ENCODE peak calls at places on chromosomes 11 and 22, in eight cellular contexts. One of them, this sample, is unnamed.

GRCh38 chr11:95521862-95522261 is 267.7 kb downstream of the FAM76B start:
- DNase-seq in fibroblast of pulmonary artery: no peak
- DNase-seq in AG08395: no peak
- DNase-seq in amniotic stem cell: no peak
- DNase-seq in tibial nerve: no peak
- DNase-seq in cardiac muscle cell: no peak
- DNase-seq in CD4-positive, alpha-beta T cell: no peak
- DNase-seq in Kasumi-1: no peak
- DNase-seq in this sample: no peak

GRCh38 chr11:57425565-57426438 is 1.1 kb downstream of the SLC43A3 start:
- DNase-seq in fibroblast of pulmonary artery: peak; percentile 28
- DNase-seq in AG08395: peak; percentile 55
- DNase-seq in amniotic stem cell: no peak
- DNase-seq in tibial nerve: peak; percentile 59
- DNase-seq in cardiac muscle cell: no peak
- DNase-seq in CD4-positive, alpha-beta T cell: no peak
- DNase-seq in Kasumi-1: no peak
- DNase-seq in this sample: no peak

GRCh38 chr11:123054301-123055065 is 7.5 kb downstream of the HSPA8 start:
- DNase-seq in fibroblast of pulmonary artery: peak; percentile 83
- DNase-seq in AG08395: peak; percentile 81
- DNase-seq in amniotic stem cell: peak; percentile 73
- DNase-seq in tibial nerve: peak; percentile 37
- DNase-seq in cardiac muscle cell: peak; percentile 93
- DNase-seq in CD4-positive, alpha-beta T cell: no peak
- DNase-seq in Kasumi-1: peak; percentile 90
- DNase-seq in this sample: no peak

GRCh38 chr11:10584071-10584501 is 15.6 kb upstream of the LYVE1 start:
- DNase-seq in fibroblast of pulmonary artery: peak; percentile 93
- DNase-seq in AG08395: no peak
- DNase-seq in amniotic stem cell: no peak
- DNase-seq in tibial nerve: no peak
- DNase-seq in cardiac muscle cell: no peak
- DNase-seq in CD4-positive, alpha-beta T cell: no peak
- DNase-seq in Kasumi-1: peak; percentile 13
- DNase-seq in this sample: no peak

GRCh38 chr11:43736502-43737193 is 56.1 kb downstream of the HSD17B12 start:
- DNase-seq in fibroblast of pulmonary artery: peak; percentile 65
- DNase-seq in AG08395: peak; percentile 28
- DNase-seq in amniotic stem cell: peak; percentile 16
- DNase-seq in tibial nerve: no peak
- DNase-seq in cardiac muscle cell: peak; percentile 67
- DNase-seq in CD4-positive, alpha-beta T cell: no peak
- DNase-seq in Kasumi-1: peak; percentile 78
- DNase-seq in this sample: no peak

GRCh38 chr22:49136041-49136815 is 691.4 kb downstream of the BRD1 start:
- DNase-seq in fibroblast of pulmonary artery: no peak
- DNase-seq in AG08395: no peak
- DNase-seq in amniotic stem cell: no peak
- DNase-seq in tibial nerve: no peak
- DNase-seq in cardiac muscle cell: no peak
- DNase-seq in CD4-positive, alpha-beta T cell: no peak
- DNase-seq in Kasumi-1: no peak
- DNase-seq in this sample: no peak

GRCh38 chr11:118530180-118530682 is 761 bp upstream of the TMEM25 start:
- DNase-seq in fibroblast of pulmonary artery: peak; percentile 6
- DNase-seq in AG08395: no peak
- DNase-seq in amniotic stem cell: no peak
- DNase-seq in tibial nerve: no peak
- DNase-seq in cardiac muscle cell: no peak
- DNase-seq in CD4-positive, alpha-beta T cell: no peak
- DNase-seq in Kasumi-1: no peak
- DNase-seq in this sample: no peak

GRCh38 chr11:60345489-60345888 is 18.4 kb downstream of the MS4A6E start:
- DNase-seq in fibroblast of pulmonary artery: no peak
- DNase-seq in AG08395: no peak
- DNase-seq in amniotic stem cell: no peak
- DNase-seq in tibial nerve: no peak
- DNase-seq in cardiac muscle cell: peak; percentile 57
- DNase-seq in CD4-positive, alpha-beta T cell: no peak
- DNase-seq in Kasumi-1: peak; percentile 39
- DNase-seq in this sample: no peak

GRCh38 chr11:14967581-14968214 is 4.5 kb downstream of the CALCA start:
- DNase-seq in fibroblast of pulmonary artery: no peak
- DNase-seq in AG08395: no peak
- DNase-seq in amniotic stem cell: no peak
- DNase-seq in tibial nerve: no peak
- DNase-seq in cardiac muscle cell: no peak
- DNase-seq in CD4-positive, alpha-beta T cell: no peak
- DNase-seq in Kasumi-1: no peak
- DNase-seq in this sample: no peak

GRCh38 chr11:62805044-62805892 is at the start of gene NXF1:
- DNase-seq in fibroblast of pulmonary artery: peak; percentile 96
- DNase-seq in AG08395: peak; percentile 99
- DNase-seq in amniotic stem cell: peak; percentile 77
- DNase-seq in tibial nerve: peak; percentile 94
- DNase-seq in cardiac muscle cell: peak; percentile 97
- DNase-seq in CD4-positive, alpha-beta T cell: peak; percentile 88
- DNase-seq in Kasumi-1: peak; percentile 88
- DNase-seq in this sample: peak; percentile 64

GRCh38 chr11:118202599-118203422 is 22.0 kb downstream of the JAML start:
- DNase-seq in fibroblast of pulmonary artery: no peak
- DNase-seq in AG08395: no peak
- DNase-seq in amniotic stem cell: no peak
- DNase-seq in tibial nerve: no peak
- DNase-seq in cardiac muscle cell: no peak
- DNase-seq in CD4-positive, alpha-beta T cell: peak; percentile 65
- DNase-seq in Kasumi-1: no peak
- DNase-seq in this sample: no peak

GRCh38 chr22:40396882-40397281 is 26.5 kb downstream of the SGSM3 start:
- DNase-seq in fibroblast of pulmonary artery: peak; percentile 91
- DNase-seq in AG08395: peak; percentile 75
- DNase-seq in amniotic stem cell: peak; percentile 24
- DNase-seq in tibial nerve: no peak
- DNase-seq in cardiac muscle cell: no peak
- DNase-seq in CD4-positive, alpha-beta T cell: no peak
- DNase-seq in Kasumi-1: no peak
- DNase-seq in this sample: no peak

GRCh38 chr22:45574069-45574703 is 71.5 kb downstream of the FBLN1 start:
- DNase-seq in fibroblast of pulmonary artery: no peak
- DNase-seq in AG08395: no peak
- DNase-seq in amniotic stem cell: no peak
- DNase-seq in tibial nerve: no peak
- DNase-seq in cardiac muscle cell: no peak
- DNase-seq in CD4-positive, alpha-beta T cell: no peak
- DNase-seq in Kasumi-1: peak; percentile 16
- DNase-seq in this sample: no peak

GRCh38 chr11:13277719-13278619 is at the start of gene BMAL1:
- DNase-seq in fibroblast of pulmonary artery: peak; percentile 23
- DNase-seq in AG08395: peak; percentile 24
- DNase-seq in amniotic stem cell: no peak
- DNase-seq in tibial nerve: no peak
- DNase-seq in cardiac muscle cell: no peak
- DNase-seq in CD4-positive, alpha-beta T cell: peak; percentile 48
- DNase-seq in Kasumi-1: no peak
- DNase-seq in this sample: no peak

GRCh38 chr22:39253427-39254070 is 8.8 kb upstream of the PDGFB start:
- DNase-seq in fibroblast of pulmonary artery: peak; percentile 72
- DNase-seq in AG08395: peak; percentile 82
- DNase-seq in amniotic stem cell: peak; percentile 61
- DNase-seq in tibial nerve: peak; percentile 45
- DNase-seq in cardiac muscle cell: peak; percentile 88
- DNase-seq in CD4-positive, alpha-beta T cell: no peak
- DNase-seq in Kasumi-1: no peak
- DNase-seq in this sample: peak; percentile 45

GRCh38 chr11:17036666-17037658 is 22.7 kb upstream of the PLEKHA7 start:
- DNase-seq in fibroblast of pulmonary artery: no peak
- DNase-seq in AG08395: no peak
- DNase-seq in amniotic stem cell: no peak
- DNase-seq in tibial nerve: no peak
- DNase-seq in cardiac muscle cell: peak; percentile 7
- DNase-seq in CD4-positive, alpha-beta T cell: no peak
- DNase-seq in Kasumi-1: no peak
- DNase-seq in this sample: no peak

GRCh38 chr11:84437129-84438123 is 1151.3 kb upstream of the CCDC90B start:
- DNase-seq in fibroblast of pulmonary artery: no peak
- DNase-seq in AG08395: no peak
- DNase-seq in amniotic stem cell: no peak
- DNase-seq in tibial nerve: no peak
- DNase-seq in cardiac muscle cell: peak; percentile 53
- DNase-seq in CD4-positive, alpha-beta T cell: no peak
- DNase-seq in Kasumi-1: no peak
- DNase-seq in this sample: no peak

GRCh38 chr11:119808431-119809185 is 79.6 kb upstream of the NECTIN1 start:
- DNase-seq in fibroblast of pulmonary artery: no peak
- DNase-seq in AG08395: no peak
- DNase-seq in amniotic stem cell: no peak
- DNase-seq in tibial nerve: no peak
- DNase-seq in cardiac muscle cell: no peak
- DNase-seq in CD4-positive, alpha-beta T cell: no peak
- DNase-seq in Kasumi-1: no peak
- DNase-seq in this sample: no peak

GRCh38 chr22:24002849-24003248 is 2.4 kb downstream of the GSTT4 start:
- DNase-seq in fibroblast of pulmonary artery: no peak
- DNase-seq in AG08395: no peak
- DNase-seq in amniotic stem cell: no peak
- DNase-seq in tibial nerve: no peak
- DNase-seq in cardiac muscle cell: no peak
- DNase-seq in CD4-positive, alpha-beta T cell: no peak
- DNase-seq in Kasumi-1: no peak
- DNase-seq in this sample: no peak

GRCh38 chr22:41417622-41418390 is 28.8 kb downstream of the TOB2 start:
- DNase-seq in fibroblast of pulmonary artery: peak; percentile 37
- DNase-seq in AG08395: peak; percentile 46
- DNase-seq in amniotic stem cell: no peak
- DNase-seq in tibial nerve: peak; percentile 67
- DNase-seq in cardiac muscle cell: no peak
- DNase-seq in CD4-positive, alpha-beta T cell: no peak
- DNase-seq in Kasumi-1: no peak
- DNase-seq in this sample: no peak

GRCh38 chr11:34988294-34989255 is 72.2 kb downstream of the PDHX start:
- DNase-seq in fibroblast of pulmonary artery: no peak
- DNase-seq in AG08395: peak; percentile 48
- DNase-seq in amniotic stem cell: no peak
- DNase-seq in tibial nerve: no peak
- DNase-seq in cardiac muscle cell: no peak
- DNase-seq in CD4-positive, alpha-beta T cell: no peak
- DNase-seq in Kasumi-1: peak; percentile 35
- DNase-seq in this sample: no peak

GRCh38 chr11:45872513-45873356 is 12.7 kb upstream of the MAPK8IP1 start:
- DNase-seq in fibroblast of pulmonary artery: peak; percentile 81
- DNase-seq in AG08395: peak; percentile 86
- DNase-seq in amniotic stem cell: peak; percentile 70
- DNase-seq in tibial nerve: no peak
- DNase-seq in cardiac muscle cell: peak; percentile 83
- DNase-seq in CD4-positive, alpha-beta T cell: no peak
- DNase-seq in Kasumi-1: peak; percentile 45
- DNase-seq in this sample: no peak

GRCh38 chr11:45423475-45424081 is 137.4 kb upstream of the SYT13 start:
- DNase-seq in fibroblast of pulmonary artery: no peak
- DNase-seq in AG08395: no peak
- DNase-seq in amniotic stem cell: no peak
- DNase-seq in tibial nerve: no peak
- DNase-seq in cardiac muscle cell: no peak
- DNase-seq in CD4-positive, alpha-beta T cell: no peak
- DNase-seq in Kasumi-1: no peak
- DNase-seq in this sample: no peak

GRCh38 chr11:109606256-109606655 is 184.3 kb downstream of the C11orf87 start:
- DNase-seq in fibroblast of pulmonary artery: no peak
- DNase-seq in AG08395: no peak
- DNase-seq in amniotic stem cell: no peak
- DNase-seq in tibial nerve: no peak
- DNase-seq in cardiac muscle cell: no peak
- DNase-seq in CD4-positive, alpha-beta T cell: no peak
- DNase-seq in Kasumi-1: peak; percentile 28
- DNase-seq in this sample: no peak

GRCh38 chr22:29617922-29618629 is 14.6 kb downstream of the NF2 start:
- DNase-seq in fibroblast of pulmonary artery: peak; percentile 46
- DNase-seq in AG08395: peak; percentile 35
- DNase-seq in amniotic stem cell: no peak
- DNase-seq in tibial nerve: no peak
- DNase-seq in cardiac muscle cell: peak; percentile 19
- DNase-seq in CD4-positive, alpha-beta T cell: no peak
- DNase-seq in Kasumi-1: no peak
- DNase-seq in this sample: no peak

GRCh38 chr22:32355760-32356159 is 1.9 kb upstream of the RFPL3 start:
- DNase-seq in fibroblast of pulmonary artery: no peak
- DNase-seq in AG08395: no peak
- DNase-seq in amniotic stem cell: no peak
- DNase-seq in tibial nerve: no peak
- DNase-seq in cardiac muscle cell: no peak
- DNase-seq in CD4-positive, alpha-beta T cell: no peak
- DNase-seq in Kasumi-1: no peak
- DNase-seq in this sample: no peak

GRCh38 chr22:41382098-41382578 is 396 bp downstream of the TEF start:
- DNase-seq in fibroblast of pulmonary artery: peak; percentile 41
- DNase-seq in AG08395: peak; percentile 87
- DNase-seq in amniotic stem cell: no peak
- DNase-seq in tibial nerve: peak; percentile 72
- DNase-seq in cardiac muscle cell: peak; percentile 81
- DNase-seq in CD4-positive, alpha-beta T cell: peak; percentile 61
- DNase-seq in Kasumi-1: peak; percentile 39
- DNase-seq in this sample: no peak

GRCh38 chr11:46249103-46249942 is 28.1 kb upstream of the CREB3L1 start:
- DNase-seq in fibroblast of pulmonary artery: peak; percentile 50
- DNase-seq in AG08395: no peak
- DNase-seq in amniotic stem cell: no peak
- DNase-seq in tibial nerve: no peak
- DNase-seq in cardiac muscle cell: no peak
- DNase-seq in CD4-positive, alpha-beta T cell: no peak
- DNase-seq in Kasumi-1: no peak
- DNase-seq in this sample: no peak

GRCh38 chr11:120354779-120355178 is 18.6 kb downstream of the ARHGEF12 start:
- DNase-seq in fibroblast of pulmonary artery: no peak
- DNase-seq in AG08395: no peak
- DNase-seq in amniotic stem cell: no peak
- DNase-seq in tibial nerve: no peak
- DNase-seq in cardiac muscle cell: no peak
- DNase-seq in CD4-positive, alpha-beta T cell: no peak
- DNase-seq in Kasumi-1: no peak
- DNase-seq in this sample: no peak

This sample was measured in Panc1.